ENCODE peak calls at places on chromosomes 4 and X, in four cellular contexts. S is naive thymus-derived CD4-positive, alpha-beta T cell; J is cardiac fibroblast; B is NCI-H1436. O is an unnamed sample.

GRCh38 chr4:98963538-98964433 is 31.7 kb upstream of the METAP1 start:
- DNase-seq in B (no peak), J (peak; percentile 13), S (no peak), O (no peak)

GRCh38 chr4:6905501-6905900 is 4.1 kb upstream of the TBC1D14 start:
- DNase-seq in J (no peak), S (no peak), B (no peak), O (no peak)

GRCh38 chrX:38656350-38656915 is 95.1 kb downstream of the TSPAN7 start:
- DNase-seq in J (no peak), B (no peak), S (no peak), O (no peak)

GRCh38 chr4:26083987-26084386 is 170.0 kb downstream of the SMIM20 start:
- DNase-seq in B (no peak), J (peak; percentile 86), S (no peak), O (no peak)

GRCh38 chr4:6032249-6033244 is 14.3 kb upstream of the C4orf50 start:
- DNase-seq in S (no peak), B (no peak), J (no peak), O (no peak)

GRCh38 chr4:3661989-3662388 is 104.2 kb upstream of the ADRA2C start:
- DNase-seq in B (no peak), J (no peak), S (no peak), O (no peak)

GRCh38 chrX:65034641-65035450 is 58.6 kb upstream of the ZC4H2 start:
- DNase-seq in B (peak; percentile 45), S (peak; percentile 78), J (peak; percentile 67), O (peak; percentile 56)

GRCh38 chrX:153871451-153871850 is 14.5 kb downstream of the L1CAM start:
- DNase-seq in B (no peak), S (no peak), J (no peak), O (no peak)

GRCh38 chr4:136927172-136927571 is 605.1 kb downstream of the PCDH18 start:
- DNase-seq in S (no peak), J (peak; percentile 65), B (no peak), O (no peak)

GRCh38 chr4:78627966-78628678 is 76.6 kb downstream of the ANXA3 start:
- DNase-seq in S (no peak), J (no peak), B (no peak), O (peak; percentile 15)

GRCh38 chr4:151674804-151675290 is 86.0 kb downstream of the GATB start:
- DNase-seq in S (no peak), J (peak; percentile 7), B (no peak), O (no peak)

GRCh38 chrX:97311066-97311778 is 427.5 kb downstream of the RPA4 start:
- DNase-seq in S (no peak), J (no peak), B (no peak), O (no peak)

GRCh38 chrX:139762400-139763183 is 54.6 kb upstream of the MCF2 start:
- DNase-seq in J (peak; percentile 78), B (no peak), S (no peak), O (no peak)

GRCh38 chrX:24468245-24468644 is 3.2 kb downstream of the PDK3 start:
- DNase-seq in J (no peak), B (no peak), S (no peak), O (no peak)

GRCh38 chrX:15848576-15848975 is 6.0 kb downstream of the AP1S2 start:
- DNase-seq in J (no peak), B (no peak), S (no peak), O (no peak)

GRCh38 chr4:20447103-20447502 is 195.4 kb downstream of the SLIT2 start:
- DNase-seq in S (no peak), J (no peak), B (no peak), O (no peak)

GRCh38 chr4:23001478-23001877 is 308.7 kb downstream of the GBA3 start:
- DNase-seq in J (no peak), S (no peak), B (no peak), O (no peak)

GRCh38 chr4:55169352-55169959 is 44.1 kb upstream of the KDR start:
- DNase-seq in S (no peak), J (peak; percentile 70), B (peak; percentile 3), O (peak; percentile 18)

GRCh38 chrX:140439455-140439854 is 65.4 kb downstream of the SOX3 start:
- DNase-seq in J (no peak), S (no peak), B (no peak), O (peak; percentile 0)

GRCh38 chr4:23881052-23881501 is 8.8 kb downstream of the PPARGC1A start:
- DNase-seq in B (no peak), J (no peak), S (no peak), O (peak; percentile 95)

GRCh38 chr4:129254126-129254525 is 158.2 kb downstream of the C4orf33 start:
- DNase-seq in S (no peak), J (no peak), B (no peak), O (no peak)

GRCh38 chr4:133147365-133147821 is 1.7 kb upstream of the PCDH10 start:
- DNase-seq in B (no peak), S (no peak), J (no peak), O (no peak)